ENCODE peak calls at places on chromosomes 13 and 19, in five cellular contexts. One of them, this sample, is unnamed.

GRCh38 chr13:110245421-110245899 is 61.5 kb downstream of the COL4A1 start:
- DNase-seq in gastrocnemius medialis: no peak
- DNase-seq in ovary: no peak
- DNase-seq in Peyer's patch: no peak
- DNase-seq in lower leg skin: no peak
- DNase-seq in this sample: peak

GRCh38 chr13:41315466-41316047 is 4.5 kb downstream of the NAA16 start:
- DNase-seq in gastrocnemius medialis: no peak
- DNase-seq in ovary: no peak
- DNase-seq in Peyer's patch: no peak
- DNase-seq in lower leg skin: no peak
- DNase-seq in this sample: no peak

GRCh38 chr19:5012688-5013457 is 44.0 kb downstream of the KDM4B start:
- DNase-seq in gastrocnemius medialis: no peak
- DNase-seq in ovary: no peak
- DNase-seq in Peyer's patch: no peak
- DNase-seq in lower leg skin: no peak
- DNase-seq in this sample: no peak

GRCh38 chr19:48812094-48812929 is 1.5 kb upstream of the BCAT2 start:
- DNase-seq in gastrocnemius medialis: peak
- DNase-seq in ovary: peak
- DNase-seq in Peyer's patch: peak
- DNase-seq in lower leg skin: peak
- DNase-seq in this sample: peak

GRCh38 chr13:40186041-40186440 is 480.4 kb downstream of the FOXO1 start:
- DNase-seq in gastrocnemius medialis: no peak
- DNase-seq in ovary: no peak
- DNase-seq in Peyer's patch: no peak
- DNase-seq in lower leg skin: no peak
- DNase-seq in this sample: no peak

GRCh38 chr19:33293255-33294057 is 8.9 kb downstream of the CEBPA start:
- DNase-seq in gastrocnemius medialis: peak
- DNase-seq in ovary: no peak
- DNase-seq in Peyer's patch: peak
- DNase-seq in lower leg skin: no peak
- DNase-seq in this sample: peak

GRCh38 chr19:47225746-47226425 is 5.1 kb downstream of the BBC3 start:
- DNase-seq in gastrocnemius medialis: peak
- DNase-seq in ovary: peak
- DNase-seq in Peyer's patch: peak
- DNase-seq in lower leg skin: peak
- DNase-seq in this sample: peak

GRCh38 chr19:55041627-55042343 is 3.7 kb upstream of the GP6 start:
- DNase-seq in gastrocnemius medialis: no peak
- DNase-seq in ovary: no peak
- DNase-seq in Peyer's patch: no peak
- DNase-seq in lower leg skin: no peak
- DNase-seq in this sample: no peak

GRCh38 chr13:99962242-99962641 is 9.3 kb downstream of the ZIC5 start:
- DNase-seq in gastrocnemius medialis: no peak
- DNase-seq in ovary: no peak
- DNase-seq in Peyer's patch: no peak
- DNase-seq in lower leg skin: no peak
- DNase-seq in this sample: no peak

GRCh38 chr19:41638624-41639023 is 11.8 kb upstream of the CEACAM4 start:
- DNase-seq in gastrocnemius medialis: no peak
- DNase-seq in ovary: no peak
- DNase-seq in Peyer's patch: no peak
- DNase-seq in lower leg skin: no peak
- DNase-seq in this sample: no peak

GRCh38 chr13:25798998-25799397 is 252.8 kb downstream of the SHISA2 start:
- DNase-seq in gastrocnemius medialis: no peak
- DNase-seq in ovary: no peak
- DNase-seq in Peyer's patch: no peak
- DNase-seq in lower leg skin: no peak
- DNase-seq in this sample: no peak

GRCh38 chr19:7386308-7386707 is 37.6 kb downstream of the ARHGEF18 start:
- DNase-seq in gastrocnemius medialis: no peak
- DNase-seq in ovary: no peak
- DNase-seq in Peyer's patch: no peak
- DNase-seq in lower leg skin: no peak
- DNase-seq in this sample: no peak

GRCh38 chr19:13784731-13785452 is 10.4 kb upstream of the ZSWIM4 start:
- DNase-seq in gastrocnemius medialis: peak
- DNase-seq in ovary: peak
- DNase-seq in Peyer's patch: peak
- DNase-seq in lower leg skin: peak
- DNase-seq in this sample: peak

GRCh38 chr13:41017744-41018582 is 1.2 kb downstream of the ELF1 start:
- DNase-seq in gastrocnemius medialis: no peak
- DNase-seq in ovary: no peak
- DNase-seq in Peyer's patch: no peak
- DNase-seq in lower leg skin: no peak
- DNase-seq in this sample: no peak

GRCh38 chr19:36030264-36031148 is 2.2 kb downstream of the CLIP3 start:
- DNase-seq in gastrocnemius medialis: no peak
- DNase-seq in ovary: no peak
- DNase-seq in Peyer's patch: no peak
- DNase-seq in lower leg skin: no peak
- DNase-seq in this sample: no peak

GRCh38 chr19:36028313-36029041 is 4.2 kb downstream of the CLIP3 start:
- DNase-seq in gastrocnemius medialis: no peak
- DNase-seq in ovary: no peak
- DNase-seq in Peyer's patch: no peak
- DNase-seq in lower leg skin: no peak
- DNase-seq in this sample: no peak

GRCh38 chr19:36027696-36028095 is 5.0 kb downstream of the CLIP3 start:
- DNase-seq in gastrocnemius medialis: no peak
- DNase-seq in ovary: no peak
- DNase-seq in Peyer's patch: no peak
- DNase-seq in lower leg skin: no peak
- DNase-seq in this sample: no peak

GRCh38 chr19:36031308-36031707 is 1.4 kb downstream of the CLIP3 start:
- DNase-seq in gastrocnemius medialis: no peak
- DNase-seq in ovary: no peak
- DNase-seq in Peyer's patch: no peak
- DNase-seq in lower leg skin: no peak
- DNase-seq in this sample: no peak

GRCh38 chr19:36032251-36033104 is at the start of gene CLIP3:
- DNase-seq in gastrocnemius medialis: no peak
- DNase-seq in ovary: peak
- DNase-seq in Peyer's patch: peak
- DNase-seq in lower leg skin: no peak
- DNase-seq in this sample: peak
- TF ChIP-seq POLR2A in gastrocnemius medialis: no peak
- TF ChIP-seq POLR2A in ovary: no peak
- TF ChIP-seq POLR2A in Peyer's patch: no peak
- TF ChIP-seq POLR2A in lower leg skin: no peak
- TF ChIP-seq POLR2A in this sample: no peak

GRCh38 chr13:101451641-101452040 is 834 bp upstream of the ITGBL1 start:
- DNase-seq in gastrocnemius medialis: no peak
- DNase-seq in ovary: no peak
- DNase-seq in Peyer's patch: no peak
- DNase-seq in lower leg skin: no peak
- DNase-seq in this sample: no peak
- H3K4me3 ChIP-seq in gastrocnemius medialis: no peak
- H3K4me3 ChIP-seq in ovary: no peak
- H3K4me3 ChIP-seq in Peyer's patch: no peak
- H3K4me3 ChIP-seq in lower leg skin: no peak
- H3K4me3 ChIP-seq in this sample: no peak

DNA sequence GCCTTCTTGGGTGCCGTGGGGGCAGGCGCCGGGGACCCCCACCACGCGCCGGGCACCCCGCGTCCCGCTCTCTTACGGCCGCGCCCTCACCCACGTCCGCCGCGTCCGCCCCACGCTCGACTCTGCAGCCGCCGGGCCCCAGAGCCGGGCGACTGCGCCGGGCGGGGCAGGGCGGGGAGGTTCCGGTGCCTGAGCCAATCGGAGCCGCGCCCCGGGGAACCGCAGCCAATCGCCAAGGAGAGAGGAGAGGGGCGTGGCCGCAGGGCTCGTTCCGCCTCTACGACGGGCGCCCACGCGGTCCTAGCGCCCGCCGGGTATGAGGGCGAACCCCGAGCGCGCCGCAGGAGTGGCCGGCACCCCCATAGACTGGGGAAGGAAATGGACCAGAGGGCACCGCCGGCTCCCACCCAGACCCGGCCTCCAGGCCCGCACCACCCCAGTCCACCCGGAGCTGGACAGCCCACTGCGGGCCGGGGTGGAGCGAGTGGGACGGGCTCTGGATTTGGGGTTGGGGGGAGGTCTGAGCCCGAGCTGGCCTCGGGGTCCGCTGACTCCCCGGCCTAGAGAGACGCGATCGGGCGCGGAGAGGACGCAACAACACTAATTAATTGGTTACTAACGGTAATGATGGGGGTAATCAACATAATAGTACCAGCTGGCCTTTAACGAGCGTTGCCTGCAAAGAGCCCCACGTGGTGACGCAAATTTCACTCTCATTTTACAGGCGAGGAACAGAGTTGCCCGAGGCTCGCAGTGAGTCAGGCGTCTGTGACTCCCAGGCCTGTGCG is at the start of gene MFSD12:
- DNase-seq in gastrocnemius medialis: peak
- DNase-seq in ovary: peak
- DNase-seq in Peyer's patch: peak
- DNase-seq in lower leg skin: peak
- DNase-seq in this sample: peak
- TF ChIP-seq POLR2A in gastrocnemius medialis: peak
- TF ChIP-seq POLR2A in ovary: peak
- TF ChIP-seq POLR2A in Peyer's patch: peak
- TF ChIP-seq POLR2A in lower leg skin: no peak
- TF ChIP-seq POLR2A in this sample: peak

GRCh38 chr13:97436845-97437244 is 2.9 kb downstream of the RAP2A start:
- DNase-seq in gastrocnemius medialis: no peak
- DNase-seq in ovary: no peak
- DNase-seq in Peyer's patch: no peak
- DNase-seq in lower leg skin: no peak
- DNase-seq in this sample: no peak
- H3K4me3 ChIP-seq in gastrocnemius medialis: no peak
- H3K4me3 ChIP-seq in ovary: no peak
- H3K4me3 ChIP-seq in Peyer's patch: no peak
- H3K4me3 ChIP-seq in lower leg skin: no peak
- H3K4me3 ChIP-seq in this sample: no peak

DNA sequence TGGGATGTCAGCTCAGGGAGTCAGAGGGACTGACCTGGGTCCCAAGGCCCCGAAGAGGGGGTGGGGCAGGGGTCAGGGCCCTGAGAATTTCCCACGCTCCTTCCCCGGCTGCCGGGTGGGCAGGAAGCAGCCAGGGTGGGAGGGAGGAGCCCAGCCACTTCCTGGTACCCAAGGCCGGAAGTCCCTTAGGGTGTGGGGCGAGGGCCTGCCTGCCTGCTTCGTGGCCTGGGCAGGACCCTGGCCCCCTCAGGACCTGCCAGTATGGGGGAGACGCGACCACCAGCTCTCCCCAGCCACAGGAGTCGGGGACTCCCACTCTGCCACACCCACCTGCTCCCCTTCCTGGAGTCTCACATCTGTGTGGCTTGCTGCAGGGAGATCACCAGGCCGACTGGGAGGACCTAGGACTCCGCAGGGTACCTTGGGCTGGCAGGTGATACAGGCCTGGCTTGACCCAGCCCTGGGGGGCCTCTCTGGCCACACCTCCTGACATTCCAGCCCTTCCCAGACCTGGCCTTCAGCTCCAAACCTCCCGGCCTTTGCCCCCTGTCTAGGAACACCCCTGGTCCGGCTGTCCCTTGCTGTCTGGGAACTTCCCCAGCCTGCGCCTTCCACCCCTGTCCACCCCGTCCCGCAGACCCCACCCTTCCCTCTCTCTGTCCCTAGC is 9.8 kb upstream of the CIRBP start:
- DNase-seq in gastrocnemius medialis: no peak
- DNase-seq in ovary: peak
- DNase-seq in Peyer's patch: peak
- DNase-seq in lower leg skin: no peak
- DNase-seq in this sample: peak
- TF ChIP-seq POLR2A in gastrocnemius medialis: no peak
- TF ChIP-seq POLR2A in ovary: peak
- TF ChIP-seq POLR2A in Peyer's patch: peak
- TF ChIP-seq POLR2A in lower leg skin: no peak
- TF ChIP-seq POLR2A in this sample: peak

DNA sequence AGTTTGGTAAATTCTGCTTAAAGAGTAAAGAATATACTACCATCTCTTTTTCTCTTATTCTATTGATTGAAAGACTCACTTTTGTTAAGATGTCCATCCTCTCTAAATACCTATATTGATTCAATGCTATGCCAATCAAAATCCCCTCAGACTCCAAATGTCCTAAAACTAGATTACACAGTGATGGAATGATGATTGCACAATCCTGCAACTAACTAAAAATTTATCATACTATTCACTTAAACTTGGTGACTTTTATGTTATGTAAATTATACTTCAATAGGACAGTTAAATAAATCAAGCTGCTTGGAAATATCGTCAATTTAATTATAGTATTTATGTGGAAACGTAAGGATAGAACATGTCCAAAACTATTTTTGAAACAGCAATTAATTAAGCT is 2765.1 kb upstream of the PCDH20 start:
- DNase-seq in gastrocnemius medialis: no peak
- DNase-seq in ovary: no peak
- DNase-seq in Peyer's patch: no peak
- DNase-seq in lower leg skin: no peak
- DNase-seq in this sample: no peak
- H3K4me3 ChIP-seq in gastrocnemius medialis: no peak
- H3K4me3 ChIP-seq in ovary: no peak
- H3K4me3 ChIP-seq in Peyer's patch: no peak
- H3K4me3 ChIP-seq in lower leg skin: no peak
- H3K4me3 ChIP-seq in this sample: no peak

GRCh38 chr13:32117696-32118095 is 86.1 kb downstream of the FRY start:
- DNase-seq in gastrocnemius medialis: peak
- DNase-seq in ovary: no peak
- DNase-seq in Peyer's patch: no peak
- DNase-seq in lower leg skin: no peak
- DNase-seq in this sample: no peak
- TF ChIP-seq POLR2A in gastrocnemius medialis: peak
- TF ChIP-seq POLR2A in ovary: no peak
- TF ChIP-seq POLR2A in Peyer's patch: no peak
- TF ChIP-seq POLR2A in lower leg skin: no peak
- TF ChIP-seq POLR2A in this sample: no peak

GRCh38 chr19:50721441-50722137 is 1.6 kb upstream of the CLEC11A start:
- DNase-seq in gastrocnemius medialis: no peak
- DNase-seq in ovary: no peak
- DNase-seq in Peyer's patch: no peak
- DNase-seq in lower leg skin: no peak
- DNase-seq in this sample: no peak

GRCh38 chr19:50724522-50725217 is 1.5 kb downstream of the CLEC11A start:
- DNase-seq in gastrocnemius medialis: peak
- DNase-seq in ovary: peak
- DNase-seq in Peyer's patch: peak
- DNase-seq in lower leg skin: peak
- DNase-seq in this sample: peak

GRCh38 chr19:50723735-50724521 is 764 bp downstream of the CLEC11A start:
- DNase-seq in gastrocnemius medialis: no peak
- DNase-seq in ovary: no peak
- DNase-seq in Peyer's patch: no peak
- DNase-seq in lower leg skin: no peak
- DNase-seq in this sample: no peak

GRCh38 chr19:50722248-50723013 is 733 bp upstream of the CLEC11A start:
- DNase-seq in gastrocnemius medialis: no peak
- DNase-seq in ovary: no peak
- DNase-seq in Peyer's patch: no peak
- DNase-seq in lower leg skin: no peak
- DNase-seq in this sample: no peak

GRCh38 chr19:50723069-50723468 is at the start of gene CLEC11A:
- DNase-seq in gastrocnemius medialis: no peak
- DNase-seq in ovary: peak
- DNase-seq in Peyer's patch: peak
- DNase-seq in lower leg skin: peak
- DNase-seq in this sample: no peak
- H3K4me3 ChIP-seq in gastrocnemius medialis: peak
- H3K4me3 ChIP-seq in ovary: peak
- H3K4me3 ChIP-seq in Peyer's patch: peak
- H3K4me3 ChIP-seq in lower leg skin: peak
- H3K4me3 ChIP-seq in this sample: peak